ENCODE peak calls at places on chromosomes 13 and 19, in five cellular contexts. Y, C, S, K and N are unnamed samples.

GRCh38 chr19:35545001-35545854 is at the start of gene TMEM147:
- DNase-seq in S (peak; percentile 79), Y (peak; percentile 91), K (peak; percentile 93), C (peak; percentile 100), N (peak; percentile 92)

GRCh38 chr19:40466219-40467006 is at the start of gene SPTBN4:
- DNase-seq in Y (peak; percentile 81), K (no peak), S (peak; percentile 68), C (no peak), N (peak; percentile 11)

GRCh38 chr19:289651-290538 is 1.3 kb downstream of the PLPP2 start:
- DNase-seq in C (peak; percentile 79), S (peak; percentile 42), Y (no peak), K (peak; percentile 88), N (peak; percentile 81)

GRCh38 chr13:103187621-103188020 is 121.4 kb upstream of the SLC10A2 start:
- DNase-seq in Y (no peak), S (no peak), K (peak; percentile 97), C (no peak), N (peak; percentile 0)

GRCh38 chr19:43625918-43626579 is 6.6 kb upstream of the ZNF428 start:
- DNase-seq in C (peak; percentile 82), Y (peak; percentile 60), S (no peak), K (peak; percentile 70), N (peak; percentile 32)

GRCh38 chr19:39515551-39516191 is 732 bp downstream of the SELENOV start:
- DNase-seq in C (peak; percentile 68), K (no peak), Y (no peak), S (peak; percentile 23), N (no peak)

GRCh38 chr19:18418725-18419194 is 438 bp upstream of the SSBP4 start:
- DNase-seq in K (no peak), S (peak; percentile 45), C (no peak), Y (peak; percentile 75), N (peak; percentile 79)

GRCh38 chr19:39424934-39425333 is 10.8 kb downstream of the RPS16 start:
- DNase-seq in S (no peak), K (no peak), Y (no peak), C (no peak), N (no peak)

GRCh38 chr19:55042688-55043087 is 4.6 kb upstream of the GP6 start:
- DNase-seq in Y (no peak), S (no peak), K (no peak), C (no peak), N (no peak)

GRCh38 chr13:100389617-100390016 is 199.0 kb downstream of the GGACT start:
- DNase-seq in S (no peak), C (no peak), K (no peak), Y (no peak), N (no peak)

GRCh38 chr13:95256086-95256485 is 45.2 kb downstream of the ABCC4 start:
- DNase-seq in S (no peak), K (peak; percentile 77), C (peak; percentile 23), Y (no peak), N (peak; percentile 92)

GRCh38 chr19:53809518-53810186 is 14.5 kb downstream of the NLRP12 start:
- DNase-seq in S (no peak), C (peak; percentile 77), K (peak; percentile 53), Y (no peak), N (no peak)

GRCh38 chr13:114099191-114099590 is 33.2 kb downstream of the RASA3 start:
- DNase-seq in Y (no peak), S (no peak), K (peak; percentile 99), C (peak; percentile 74), N (peak; percentile 94)